ENCODE peak calls at places on chromosomes 13 and 19, in six cellular contexts. A is A549, S is WTC11, G is endothelial cell of umbilical vein, B is H1, H is K562. K is an unnamed sample.

GRCh38 chr13:76533251-76533650 is 353.0 kb downstream of the KCTD12 start:
- DNase-seq in G (no peak), B (no peak), H (no peak), S (no peak), A (no peak), K (no peak)

GRCh38 chr13:59665184-59665583 is 498.5 kb downstream of the DIAPH3 start:
- DNase-seq in B (no peak), S (no peak), A (no peak), G (no peak), H (no peak), K (no peak)

GRCh38 chr19:5686647-5687359 is 3.3 kb upstream of the RPL36 start:
- DNase-seq in H (peak; percentile 99), S (peak; percentile 100), B (peak; percentile 90), G (peak; percentile 89), A (peak; percentile 74), K (peak; percentile 87)

GRCh38 chr13:70385852-70386251 is 277.6 kb upstream of the KLHL1 start:
- DNase-seq in B (no peak), H (no peak), G (no peak), A (no peak), S (no peak), K (no peak)

GRCh38 chr19:12936582-12936981 is 1.8 kb upstream of the CALR start:
- DNase-seq in H (no peak), B (no peak), G (no peak), A (no peak), S (no peak), K (no peak)

GRCh38 chr13:50011461-50011860 is 3.8 kb upstream of the KCNRG start:
- DNase-seq in B (no peak), S (no peak), A (no peak), G (no peak), H (no peak), K (no peak)

GRCh38 chr13:59458908-59459579 is 704.7 kb downstream of the DIAPH3 start:
- DNase-seq in G (peak; percentile 91), A (no peak), B (no peak), S (no peak), H (no peak), K (no peak)

GRCh38 chr13:74325106-74325505 is 190.9 kb upstream of the KLF12 start:
- DNase-seq in H (no peak), B (no peak), A (no peak), S (no peak), G (peak; percentile 59), K (peak; percentile 53)

GRCh38 chr19:30130356-30131122 is 188.5 kb downstream of the URI1 start:
- DNase-seq in B (no peak), G (no peak), H (no peak), S (no peak), A (no peak), K (no peak)

GRCh38 chr19:38247126-38247525 is 9.0 kb downstream of the PPP1R14A start:
- DNase-seq in B (no peak), G (no peak), S (no peak), H (no peak), A (no peak), K (no peak)

GRCh38 chr19:43784981-43785808 is 4.4 kb upstream of the KCNN4 start:
- DNase-seq in S (peak; percentile 63), H (peak; percentile 76), A (peak; percentile 81), G (peak; percentile 73), B (no peak), K (peak; percentile 60)

GRCh38 chr13:65499251-65499650 is 1730.9 kb downstream of the PCDH9 start:
- DNase-seq in S (no peak), B (no peak), A (no peak), H (no peak), G (no peak), K (no peak)

GRCh38 chr19:1483979-1484428 is 5.0 kb upstream of the C19orf25 start:
- DNase-seq in B (no peak), S (no peak), G (no peak), A (no peak), H (no peak), K (no peak)

GRCh38 chr13:111421216-111421615 is 100.8 kb downstream of the TEX29 start:
- DNase-seq in A (no peak), G (no peak), S (no peak), B (no peak), H (no peak), K (no peak)

GRCh38 chr13:35157143-35157755 is 215.2 kb downstream of the NBEA start:
- DNase-seq in B (no peak), H (peak; percentile 6), A (peak; percentile 17), G (peak; percentile 75), S (peak; percentile 21), K (peak; percentile 31)

GRCh38 chr13:42996584-42996983 is 4.5 kb upstream of the EPSTI1 start:
- DNase-seq in B (no peak), G (peak; percentile 65), A (peak; percentile 30), S (no peak), H (no peak), K (peak; percentile 9)

GRCh38 chr13:105627270-105627669 is 908.2 kb downstream of the EFNB2 start:
- DNase-seq in H (no peak), S (no peak), G (no peak), B (no peak), A (no peak), K (no peak)

GRCh38 chr19:46815833-46816627 is 27.6 kb upstream of the SLC1A5 start:
- DNase-seq in G (no peak), A (no peak), B (no peak), H (no peak), S (no peak), K (peak; percentile 67)

GRCh38 chr13:91200486-91200885 is 147.0 kb upstream of the MIR17HG start:
- DNase-seq in S (no peak), H (no peak), A (no peak), B (no peak), G (no peak), K (no peak)

GRCh38 chr19:28008695-28009094 is 1204.3 kb downstream of the UQCRFS1 start:
- DNase-seq in B (no peak), S (no peak), A (no peak), G (no peak), H (no peak), K (no peak)

GRCh38 chr19:50645107-50645506 is 4.1 kb upstream of the C19orf81 start:
- DNase-seq in B (no peak), A (no peak), G (no peak), H (no peak), S (no peak), K (no peak)

GRCh38 chr13:20492641-20493040 is 33.0 kb downstream of the CRYL1 start:
- DNase-seq in G (peak; percentile 40), B (no peak), A (peak; percentile 22), H (peak; percentile 35), S (peak; percentile 62), K (peak; percentile 46)

GRCh38 chr19:16051254-16052025 is 24.9 kb upstream of the TPM4 start:
- DNase-seq in A (no peak), H (peak; percentile 69), G (peak; percentile 47), B (no peak), S (no peak), K (no peak)
- TF ChIP-seq JUN in A (no peak), H (no peak), G (no peak), B (no peak), S (no peak), K (no peak)

GRCh38 chr13:32262619-32263018 is 52.5 kb downstream of the ZAR1L start:
- DNase-seq in A (no peak), H (no peak), S (no peak), B (no peak), G (peak; percentile 35), K (no peak)
- TF ChIP-seq JUN in A (no peak), H (no peak), S (no peak), B (no peak), G (no peak), K (no peak)

DNA sequence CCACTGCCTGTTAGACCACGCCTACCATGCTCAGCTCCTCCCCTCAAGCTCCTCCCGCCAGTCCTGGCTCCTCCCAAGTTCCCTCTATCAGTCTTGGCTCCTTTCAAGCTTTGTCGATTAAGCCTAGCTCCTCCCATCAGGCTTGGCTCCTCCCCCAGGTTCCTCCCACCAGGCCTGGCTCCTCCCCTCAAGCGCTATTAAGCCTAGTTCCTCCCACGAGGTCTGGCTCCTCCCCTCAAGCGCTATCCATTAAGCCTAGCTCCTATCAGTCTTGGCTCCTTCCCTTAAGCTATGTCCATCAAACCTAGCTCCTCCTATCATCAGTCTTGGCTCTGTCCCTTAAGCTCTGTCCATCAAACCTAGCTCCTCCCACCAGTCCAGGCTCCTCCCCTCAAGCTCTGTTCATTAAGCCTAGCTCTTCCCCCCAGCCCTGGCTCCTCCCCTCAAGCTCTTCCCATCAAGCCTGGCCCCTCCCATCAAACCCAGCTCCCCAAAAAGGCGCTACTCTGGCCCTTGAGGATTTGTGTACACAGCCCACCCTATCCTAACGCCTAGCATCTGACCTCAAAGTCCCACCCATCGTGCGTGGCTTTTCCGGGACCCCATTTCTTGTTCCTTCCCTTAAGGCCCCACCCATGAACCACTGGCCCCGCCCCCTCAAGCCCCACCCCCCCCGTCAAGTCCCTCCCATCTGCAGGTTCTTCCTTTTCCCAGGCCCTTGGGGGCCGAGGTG is 10.0 kb downstream of the CAMSAP3 start:
- DNase-seq in S (peak; percentile 89), H (peak; percentile 96), G (peak; percentile 29), B (peak; percentile 65), A (no peak), K (peak; percentile 57)
- TF ChIP-seq JUN in S (no peak), H (no peak), G (no peak), B (no peak), A (no peak), K (no peak)

GRCh38 chr13:40187836-40188591 is 478.4 kb downstream of the FOXO1 start:
- DNase-seq in B (no peak), A (no peak), S (no peak), G (no peak), H (no peak), K (no peak)
- TF ChIP-seq JUN in B (no peak), A (no peak), S (no peak), G (no peak), H (no peak), K (no peak)

GRCh38 chr13:33260168-33261098 is 25.1 kb downstream of the STARD13 start:
- DNase-seq in G (no peak), B (no peak), H (no peak), A (no peak), S (no peak), K (peak; percentile 99)
- TF ChIP-seq JUN in G (no peak), B (no peak), H (no peak), A (no peak), S (no peak), K (peak; percentile 17)

DNA sequence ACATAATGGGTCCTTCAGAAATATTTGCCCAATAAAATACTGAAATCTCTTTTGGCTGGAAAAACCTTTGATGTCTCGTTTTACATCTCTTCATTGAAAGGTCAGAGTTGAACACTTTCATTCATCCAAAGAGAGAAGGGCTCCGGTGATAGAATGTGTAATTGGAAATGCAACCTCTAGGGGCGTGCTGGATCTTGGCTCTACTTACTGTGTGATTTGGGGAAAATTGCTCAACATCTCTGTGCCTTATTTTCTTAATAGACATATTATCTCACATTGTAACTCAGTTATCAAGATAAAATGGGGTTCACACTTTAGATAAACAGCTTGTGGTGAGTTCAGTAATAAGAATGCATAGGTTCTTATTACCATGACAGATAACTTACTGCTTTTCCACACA is 1444.1 kb downstream of the SLITRK5 start:
- DNase-seq in A (no peak), G (no peak), S (peak; percentile 17), H (no peak), B (no peak), K (no peak)
- TF ChIP-seq JUN in A (no peak), G (no peak), S (no peak), H (no peak), B (no peak), K (no peak)

GRCh38 chr19:52716578-52716977 is 18.3 kb downstream of the ZNF611 start:
- DNase-seq in H (no peak), G (no peak), S (peak; percentile 66), B (peak; percentile 61), A (no peak), K (no peak)
- TF ChIP-seq JUN in H (no peak), G (no peak), S (no peak), B (no peak), A (no peak), K (no peak)